ENCODE peak calls at places on chromosomes 1 and 21, in nine cellular contexts. D, C, Q, T, E, Z, N, J and W are unnamed samples.

GRCh38 chr1:25020173-25020840 is 90.2 kb upstream of the RUNX3 start:
- DNase-seq in D (no peak), C (no peak), Q (no peak), T (no peak), E (no peak), Z (no peak), N (no peak), J (no peak), W (no peak)

GRCh38 chr1:41102653-41103052 is 81.1 kb upstream of the SLFNL1 start:
- DNase-seq in D (no peak), C (no peak), Q (no peak), T (no peak), E (peak; percentile 17), Z (peak; percentile 21), N (no peak), J (no peak), W (peak; percentile 6)

GRCh38 chr1:89274431-89274857 is 1.8 kb upstream of the GBP5 start:
- DNase-seq in D (peak; percentile 74), C (no peak), Q (peak; percentile 70), T (no peak), E (peak; percentile 79), Z (peak; percentile 92), N (no peak), J (no peak), W (peak; percentile 10)

GRCh38 chr1:218209351-218209861 is 75.7 kb upstream of the RRP15 start:
- DNase-seq in D (no peak), C (no peak), Q (peak; percentile 59), T (peak; percentile 65), E (peak; percentile 69), Z (peak; percentile 82), N (no peak), J (peak; percentile 21), W (peak; percentile 79)

GRCh38 chr1:97603218-97603617 is 317.6 kb downstream of the DPYD start:
- DNase-seq in D (no peak), C (no peak), Q (no peak), T (no peak), E (no peak), Z (no peak), N (no peak), J (no peak), W (no peak)

GRCh38 chr1:109275706-109276345 is 7.1 kb downstream of the PSRC1 start:
- DNase-seq in D (peak; percentile 50), C (no peak), Q (peak; percentile 74), T (no peak), E (peak; percentile 37), Z (peak; percentile 32), N (peak; percentile 2), J (no peak), W (no peak)

GRCh38 chr1:31723828-31724359 is 20.1 kb upstream of the COL16A1 start:
- DNase-seq in D (peak; percentile 57), C (peak; percentile 68), Q (peak; percentile 78), T (no peak), E (peak; percentile 77), Z (peak; percentile 65), N (peak; percentile 48), J (no peak), W (peak; percentile 91)

GRCh38 chr1:23423415-23424170 is 955 bp downstream of the TCEA3 start:
- DNase-seq in D (no peak), C (no peak), Q (no peak), T (no peak), E (no peak), Z (peak; percentile 5), N (peak; percentile 92), J (no peak), W (peak; percentile 18)

GRCh38 chr1:63014267-63014666 is 230.3 kb downstream of the ATG4C start:
- DNase-seq in D (no peak), C (no peak), Q (no peak), T (no peak), E (no peak), Z (no peak), N (no peak), J (no peak), W (no peak)

GRCh38 chr21:45525910-45526306 is 16.3 kb downstream of the SLC19A1 start:
- DNase-seq in D (no peak), C (no peak), Q (no peak), T (no peak), E (no peak), Z (no peak), N (no peak), J (no peak), W (no peak)

GRCh38 chr1:24727490-24728214 is 17.6 kb upstream of the CLIC4 start:
- DNase-seq in D (no peak), C (peak; percentile 94), Q (peak; percentile 93), T (no peak), E (peak; percentile 89), Z (peak; percentile 92), N (peak; percentile 71), J (no peak), W (peak; percentile 87)

DNA sequence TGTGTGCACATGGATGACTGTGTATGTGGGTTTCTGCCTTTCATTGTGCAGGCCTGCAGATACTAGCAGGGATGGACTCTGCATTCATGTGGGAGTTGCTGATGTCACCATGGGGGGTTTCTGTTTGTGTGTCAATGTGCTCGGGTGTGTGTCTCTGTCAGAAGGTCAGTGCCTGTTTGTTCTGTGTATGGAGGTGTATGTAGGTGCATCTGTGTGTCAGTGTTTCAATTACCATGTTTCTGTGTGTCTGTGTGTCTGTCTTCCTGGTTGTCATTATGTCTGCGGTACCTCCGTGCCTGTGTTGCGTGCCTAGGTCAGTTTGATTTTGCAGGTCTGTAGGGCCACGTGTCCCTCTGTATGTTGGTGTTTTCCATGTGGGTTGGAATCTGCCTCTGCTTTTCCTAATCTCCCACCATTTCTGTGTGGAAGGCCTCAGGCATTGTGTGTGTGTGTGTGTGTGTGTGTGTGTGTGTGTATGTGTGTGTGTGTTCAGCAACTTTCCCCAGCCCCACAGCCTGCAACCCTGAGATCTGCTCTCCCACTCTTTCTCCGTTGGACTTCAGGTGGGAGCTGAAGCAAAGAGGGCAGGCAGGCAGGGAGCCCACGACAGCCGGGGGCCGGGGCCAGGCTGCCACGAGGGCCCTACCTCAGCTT is 36.7 kb upstream of the WASF2 start:
- DNase-seq in D (no peak), C (no peak), Q (no peak), T (no peak), E (no peak), Z (no peak), N (no peak), J (no peak), W (no peak)
- H3K4me3 ChIP-seq in D (no peak overlapping the region), C (no peak overlapping the region), Q (no peak overlapping the region), T (no peak overlapping the region), E (no peak overlapping the region), Z (no peak overlapping the region), N (no peak overlapping the region), J (no peak overlapping the region), W (no peak overlapping the region)

DNA sequence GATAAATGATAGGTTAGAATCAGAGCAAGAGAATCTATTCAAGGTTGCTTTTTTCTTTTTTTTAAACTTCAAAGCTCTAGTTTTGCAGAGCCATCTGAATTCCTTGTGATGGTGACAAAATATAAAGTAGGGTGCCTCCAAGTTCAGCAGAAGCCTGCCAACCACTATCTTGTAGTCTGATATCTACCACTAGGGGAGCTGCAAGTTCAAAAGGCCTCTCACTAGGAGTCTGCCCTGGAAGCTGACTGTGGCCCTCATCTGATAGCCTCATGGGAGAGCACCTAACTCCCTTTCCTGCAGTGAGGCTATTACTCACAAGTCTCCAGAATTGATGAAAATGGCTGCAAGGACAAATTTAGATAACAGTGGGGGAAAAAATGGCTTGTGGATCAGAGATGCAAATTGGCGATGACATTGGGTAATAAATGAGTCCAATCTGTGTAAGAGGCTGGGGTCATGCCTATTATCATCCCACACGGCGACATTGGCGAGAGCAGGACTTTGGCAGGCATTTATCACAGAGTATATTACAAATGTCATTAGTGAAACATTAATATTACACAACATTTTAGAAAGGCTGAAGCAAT is 10.7 kb upstream of the ZP4 start:
- DNase-seq in D (no peak), C (peak; percentile 27), Q (no peak), T (no peak), E (peak; percentile 34), Z (no peak), N (peak; percentile 31), J (no peak), W (no peak)
- TF ChIP-seq CTCF in D (peak; percentile 42), C (peak; percentile 44), Q (peak; percentile 32), T (no peak), E (peak; percentile 52), Z (no peak), N (peak; percentile 46), J (peak; percentile 13), W (peak; percentile 3)

GRCh38 chr1:66938618-66939017 is 13.8 kb downstream of the MIER1 start:
- DNase-seq in D (peak; percentile 15), C (no peak), Q (peak; percentile 53), T (no peak), E (peak; percentile 41), Z (peak; percentile 60), N (no peak), J (no peak), W (peak; percentile 39)
- H3K4me3 ChIP-seq in D (no peak overlapping the region), C (no peak overlapping the region), Q (no peak overlapping the region), T (no peak overlapping the region), E (no peak overlapping the region), Z (no peak overlapping the region), N (no peak overlapping the region), J (no peak overlapping the region), W (no peak overlapping the region)

DNA sequence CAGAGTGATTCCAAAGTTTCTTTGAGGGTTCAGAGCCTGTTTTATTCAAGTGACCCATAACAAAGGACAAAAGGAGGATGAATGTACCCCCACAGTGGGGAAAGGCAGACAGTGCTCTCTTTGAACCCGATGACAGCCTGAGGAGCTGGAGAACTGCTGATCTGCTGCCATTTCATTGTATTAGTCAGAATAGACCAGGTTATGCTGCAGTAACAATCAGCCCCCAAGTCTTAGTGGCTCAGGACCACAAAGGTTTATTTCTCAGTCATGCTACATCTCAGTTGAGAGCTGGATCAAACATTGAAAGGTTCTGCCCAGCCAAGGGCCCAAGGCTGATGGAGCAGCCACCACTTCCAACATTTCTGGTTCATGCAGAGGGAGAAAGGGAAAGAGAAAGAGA is 88.9 kb downstream of the HUNK start:
- DNase-seq in D (no peak), C (no peak), Q (no peak), T (no peak), E (no peak), Z (no peak), N (no peak), J (no peak), W (no peak)
- TF ChIP-seq CTCF in D (no peak), C (no peak), Q (no peak), T (no peak), E (no peak), Z (no peak), N (no peak), J (no peak), W (no peak)

GRCh38 chr1:4120557-4121292 is 220.7 kb upstream of the C1orf174 start:
- DNase-seq in D (no peak), C (no peak), Q (no peak), T (no peak), E (no peak), Z (no peak), N (no peak), J (no peak), W (no peak)

GRCh38 chr1:4121293-4121684 is 221.2 kb upstream of the C1orf174 start:
- DNase-seq in D (no peak), C (no peak), Q (no peak), T (no peak), E (no peak), Z (no peak), N (no peak), J (no peak), W (no peak)

GRCh38 chr1:4121834-4122512 is 221.9 kb upstream of the C1orf174 start:
- DNase-seq in D (no peak), C (no peak), Q (no peak), T (no peak), E (no peak), Z (no peak), N (no peak), J (no peak), W (no peak)

GRCh38 chr1:4118746-4119515 is 218.9 kb upstream of the C1orf174 start:
- DNase-seq in D (no peak), C (no peak), Q (no peak), T (no peak), E (no peak), Z (no peak), N (no peak), J (no peak), W (no peak)

GRCh38 chr1:4119516-4120220 is 219.6 kb upstream of the C1orf174 start:
- DNase-seq in D (no peak), C (no peak), Q (no peak), T (no peak), E (no peak), Z (no peak), N (no peak), J (no peak), W (no peak)
- H3K4me3 ChIP-seq in D (no peak overlapping the region), C (no peak overlapping the region), Q (no peak overlapping the region), T (no peak overlapping the region), E (no peak overlapping the region), Z (no peak overlapping the region), N (no peak overlapping the region), J (no peak overlapping the region), W (no peak overlapping the region)